ENCODE peak calls at places on chromosomes 4 and X, in eight cellular contexts. One of them, this sample, is unnamed.
A peak's percentile ranks its signal among the peaks of the same experiment; 100 is the strongest.

GRCh38 chrX:38800981-38801845 is at the start of gene MID1IP1:
- DNase-seq in upper lobe of right lung: peak; percentile 95
- DNase-seq in cardiac fibroblast: peak; percentile 93
- DNase-seq in foreskin fibroblast: peak; percentile 95
- DNase-seq in HCT116: peak; percentile 77
- DNase-seq in PC-9: no peak
- DNase-seq in heart right ventricle: peak; percentile 93
- DNase-seq in fibroblast of lung: peak; percentile 89
- DNase-seq in this sample: peak; percentile 87

GRCh38 chrX:69074726-69075125 is 90.5 kb downstream of the PJA1 start:
- DNase-seq in foreskin fibroblast: no peak
- DNase-seq in PC-9: no peak
- DNase-seq in upper lobe of right lung: no peak
- DNase-seq in cardiac fibroblast: no peak
- DNase-seq in heart right ventricle: no peak
- DNase-seq in fibroblast of lung: no peak
- DNase-seq in HCT116: no peak
- DNase-seq in this sample: no peak

GRCh38 chrX:129641941-129642340 is 12.8 kb downstream of the APLN start:
- DNase-seq in HCT116: no peak
- DNase-seq in cardiac fibroblast: peak; percentile 54
- DNase-seq in foreskin fibroblast: peak; percentile 28
- DNase-seq in fibroblast of lung: peak; percentile 53
- DNase-seq in heart right ventricle: no peak
- DNase-seq in upper lobe of right lung: no peak
- DNase-seq in PC-9: no peak
- DNase-seq in this sample: no peak

GRCh38 chrX:149511081-149511480 is 6.0 kb upstream of the IDS start:
- DNase-seq in HCT116: peak; percentile 71
- DNase-seq in fibroblast of lung: peak; percentile 68
- DNase-seq in cardiac fibroblast: peak; percentile 25
- DNase-seq in upper lobe of right lung: no peak
- DNase-seq in PC-9: peak; percentile 100
- DNase-seq in foreskin fibroblast: peak; percentile 31
- DNase-seq in heart right ventricle: no peak
- DNase-seq in this sample: no peak

GRCh38 chr4:145043306-145043705 is 54.7 kb downstream of the ANAPC10 start:
- DNase-seq in HCT116: no peak
- DNase-seq in PC-9: no peak
- DNase-seq in foreskin fibroblast: no peak
- DNase-seq in upper lobe of right lung: no peak
- DNase-seq in heart right ventricle: no peak
- DNase-seq in fibroblast of lung: peak; percentile 87
- DNase-seq in cardiac fibroblast: no peak
- DNase-seq in this sample: no peak

GRCh38 chr4:107564326-107564725 is 155.7 kb downstream of the PAPSS1 start:
- DNase-seq in foreskin fibroblast: no peak
- DNase-seq in HCT116: no peak
- DNase-seq in upper lobe of right lung: no peak
- DNase-seq in fibroblast of lung: peak; percentile 71
- DNase-seq in cardiac fibroblast: peak; percentile 22
- DNase-seq in heart right ventricle: no peak
- DNase-seq in PC-9: no peak
- DNase-seq in this sample: no peak

GRCh38 chr4:121564840-121565375 is 131.9 kb downstream of the ANXA5 start:
- DNase-seq in cardiac fibroblast: no peak
- DNase-seq in PC-9: no peak
- DNase-seq in HCT116: no peak
- DNase-seq in foreskin fibroblast: peak; percentile 37
- DNase-seq in fibroblast of lung: peak; percentile 39
- DNase-seq in upper lobe of right lung: no peak
- DNase-seq in heart right ventricle: no peak
- DNase-seq in this sample: no peak

GRCh38 chrX:105564536-105564935 is 257.8 kb upstream of the NRK start:
- DNase-seq in cardiac fibroblast: peak; percentile 79
- DNase-seq in upper lobe of right lung: no peak
- DNase-seq in PC-9: peak; percentile 56
- DNase-seq in foreskin fibroblast: peak; percentile 79
- DNase-seq in HCT116: no peak
- DNase-seq in fibroblast of lung: peak; percentile 90
- DNase-seq in heart right ventricle: peak; percentile 2
- DNase-seq in this sample: peak; percentile 74

GRCh38 chrX:68695206-68695845 is 47.9 kb downstream of the STARD8 start:
- DNase-seq in heart right ventricle: no peak
- DNase-seq in PC-9: no peak
- DNase-seq in HCT116: no peak
- DNase-seq in fibroblast of lung: no peak
- DNase-seq in upper lobe of right lung: no peak
- DNase-seq in cardiac fibroblast: no peak
- DNase-seq in foreskin fibroblast: no peak
- DNase-seq in this sample: no peak

GRCh38 chrX:39779952-39780783 is 317.6 kb downstream of the BCOR start:
- DNase-seq in HCT116: no peak
- DNase-seq in cardiac fibroblast: no peak
- DNase-seq in foreskin fibroblast: no peak
- DNase-seq in heart right ventricle: no peak
- DNase-seq in upper lobe of right lung: no peak
- DNase-seq in PC-9: no peak
- DNase-seq in fibroblast of lung: no peak
- DNase-seq in this sample: no peak

GRCh38 chrX:46913710-46914109 is 1.5 kb downstream of the JADE3 start:
- DNase-seq in heart right ventricle: no peak
- DNase-seq in PC-9: peak; percentile 48
- DNase-seq in HCT116: no peak
- DNase-seq in cardiac fibroblast: peak; percentile 25
- DNase-seq in fibroblast of lung: peak; percentile 27
- DNase-seq in upper lobe of right lung: no peak
- DNase-seq in foreskin fibroblast: peak; percentile 22
- DNase-seq in this sample: peak; percentile 1

GRCh38 chr4:159190646-159191045 is 87.8 kb downstream of the RAPGEF2 start:
- DNase-seq in HCT116: no peak
- DNase-seq in fibroblast of lung: no peak
- DNase-seq in cardiac fibroblast: no peak
- DNase-seq in upper lobe of right lung: no peak
- DNase-seq in PC-9: no peak
- DNase-seq in heart right ventricle: no peak
- DNase-seq in foreskin fibroblast: no peak
- DNase-seq in this sample: no peak

GRCh38 chrX:39688219-39688575 is 409.6 kb downstream of the BCOR start:
- DNase-seq in foreskin fibroblast: no peak
- DNase-seq in upper lobe of right lung: no peak
- DNase-seq in fibroblast of lung: no peak
- DNase-seq in PC-9: no peak
- DNase-seq in heart right ventricle: no peak
- DNase-seq in HCT116: no peak
- DNase-seq in cardiac fibroblast: no peak
- DNase-seq in this sample: no peak

GRCh38 chr4:80268081-80268823 is 1.8 kb downstream of the FGF5 start:
- DNase-seq in foreskin fibroblast: peak; percentile 79
- DNase-seq in fibroblast of lung: peak; percentile 66
- DNase-seq in upper lobe of right lung: no peak
- DNase-seq in heart right ventricle: no peak
- DNase-seq in PC-9: no peak
- DNase-seq in HCT116: no peak
- DNase-seq in cardiac fibroblast: peak; percentile 52
- DNase-seq in this sample: no peak

GRCh38 chr4:110754726-110755125 is 131.8 kb upstream of the PITX2 start:
- DNase-seq in PC-9: no peak
- DNase-seq in heart right ventricle: no peak
- DNase-seq in cardiac fibroblast: no peak
- DNase-seq in upper lobe of right lung: no peak
- DNase-seq in HCT116: no peak
- DNase-seq in fibroblast of lung: peak; percentile 21
- DNase-seq in foreskin fibroblast: no peak
- DNase-seq in this sample: no peak

GRCh38 chrX:134880866-134881265 is 109.9 kb upstream of the SMIM10 start:
- DNase-seq in PC-9: no peak
- DNase-seq in foreskin fibroblast: no peak
- DNase-seq in cardiac fibroblast: peak; percentile 14
- DNase-seq in heart right ventricle: no peak
- DNase-seq in fibroblast of lung: peak; percentile 55
- DNase-seq in HCT116: no peak
- DNase-seq in upper lobe of right lung: no peak
- DNase-seq in this sample: peak; percentile 3

GRCh38 chr4:6991249-6991648 is 51.9 kb upstream of the TADA2B start:
- DNase-seq in HCT116: no peak
- DNase-seq in PC-9: no peak
- DNase-seq in fibroblast of lung: no peak
- DNase-seq in foreskin fibroblast: no peak
- DNase-seq in cardiac fibroblast: no peak
- DNase-seq in upper lobe of right lung: no peak
- DNase-seq in heart right ventricle: no peak
- DNase-seq in this sample: no peak

GRCh38 chr4:164815711-164816110 is 61.3 kb upstream of the APELA start:
- DNase-seq in HCT116: no peak
- DNase-seq in foreskin fibroblast: no peak
- DNase-seq in PC-9: no peak
- DNase-seq in heart right ventricle: no peak
- DNase-seq in upper lobe of right lung: no peak
- DNase-seq in fibroblast of lung: no peak
- DNase-seq in cardiac fibroblast: no peak
- DNase-seq in this sample: no peak

GRCh38 chrX:41452565-41452964 is 5.4 kb downstream of the NYX start:
- DNase-seq in fibroblast of lung: peak; percentile 19
- DNase-seq in heart right ventricle: no peak
- DNase-seq in PC-9: no peak
- DNase-seq in upper lobe of right lung: no peak
- DNase-seq in foreskin fibroblast: peak; percentile 45
- DNase-seq in HCT116: no peak
- DNase-seq in cardiac fibroblast: no peak
- DNase-seq in this sample: no peak

GRCh38 chr4:102730968-102731533 is 29.7 kb downstream of the MANBA start:
- DNase-seq in HCT116: no peak
- DNase-seq in PC-9: no peak
- DNase-seq in upper lobe of right lung: no peak
- DNase-seq in cardiac fibroblast: no peak
- DNase-seq in heart right ventricle: no peak
- DNase-seq in foreskin fibroblast: no peak
- DNase-seq in fibroblast of lung: no peak
- DNase-seq in this sample: no peak
- TF ChIP-seq CTCF in HCT116: peak; percentile 61
- TF ChIP-seq CTCF in PC-9: no peak
- TF ChIP-seq CTCF in upper lobe of right lung: no peak
- TF ChIP-seq CTCF in cardiac fibroblast: peak; percentile 12
- TF ChIP-seq CTCF in heart right ventricle: no peak
- TF ChIP-seq CTCF in foreskin fibroblast: no peak
- TF ChIP-seq CTCF in fibroblast of lung: no peak
- TF ChIP-seq CTCF in this sample: peak; percentile 41

DNA sequence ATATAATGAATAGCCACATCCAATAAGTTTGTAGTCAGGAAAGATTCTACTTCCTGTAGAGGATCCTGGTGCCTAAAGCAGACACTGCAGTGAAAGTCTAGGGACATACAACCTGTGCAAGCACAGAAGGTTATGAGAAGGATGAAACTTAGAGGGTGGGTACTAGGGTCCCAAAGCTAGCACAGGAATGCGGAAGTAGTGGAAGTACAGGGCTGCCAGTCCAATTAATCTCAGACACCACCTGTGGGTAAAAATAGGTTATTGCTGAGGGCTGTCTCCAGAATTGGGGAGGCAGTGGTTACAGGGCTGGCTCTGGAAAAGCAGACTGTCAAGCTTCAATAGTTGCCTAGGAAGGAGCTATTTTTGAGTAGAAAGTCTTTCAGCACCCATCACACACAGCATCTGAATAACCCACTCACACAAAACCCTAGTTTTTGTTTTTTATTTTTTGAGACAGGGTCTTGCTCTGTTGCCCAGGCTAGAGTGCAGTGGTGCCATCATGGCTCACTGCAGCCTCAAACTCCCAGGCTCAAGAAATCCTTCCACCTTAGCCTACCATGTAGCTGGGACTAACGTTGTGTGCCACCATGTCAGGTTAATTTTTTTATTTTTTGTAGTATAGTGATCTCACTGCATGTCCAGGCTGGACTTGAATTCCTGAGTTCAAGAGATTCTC is 50.8 kb upstream of the ELF2 start:
- DNase-seq in PC-9: no peak
- DNase-seq in heart right ventricle: no peak
- DNase-seq in cardiac fibroblast: peak; percentile 19
- DNase-seq in foreskin fibroblast: no peak
- DNase-seq in upper lobe of right lung: no peak
- DNase-seq in fibroblast of lung: no peak
- DNase-seq in HCT116: peak; percentile 12
- DNase-seq in this sample: no peak
- TF ChIP-seq CTCF in PC-9: no peak
- TF ChIP-seq CTCF in heart right ventricle: no peak
- TF ChIP-seq CTCF in cardiac fibroblast: peak; percentile 29
- TF ChIP-seq CTCF in foreskin fibroblast: peak; percentile 4
- TF ChIP-seq CTCF in upper lobe of right lung: no peak
- TF ChIP-seq CTCF in fibroblast of lung: no peak
- TF ChIP-seq CTCF in HCT116: peak; percentile 32
- TF ChIP-seq CTCF in this sample: peak; percentile 44

DNA sequence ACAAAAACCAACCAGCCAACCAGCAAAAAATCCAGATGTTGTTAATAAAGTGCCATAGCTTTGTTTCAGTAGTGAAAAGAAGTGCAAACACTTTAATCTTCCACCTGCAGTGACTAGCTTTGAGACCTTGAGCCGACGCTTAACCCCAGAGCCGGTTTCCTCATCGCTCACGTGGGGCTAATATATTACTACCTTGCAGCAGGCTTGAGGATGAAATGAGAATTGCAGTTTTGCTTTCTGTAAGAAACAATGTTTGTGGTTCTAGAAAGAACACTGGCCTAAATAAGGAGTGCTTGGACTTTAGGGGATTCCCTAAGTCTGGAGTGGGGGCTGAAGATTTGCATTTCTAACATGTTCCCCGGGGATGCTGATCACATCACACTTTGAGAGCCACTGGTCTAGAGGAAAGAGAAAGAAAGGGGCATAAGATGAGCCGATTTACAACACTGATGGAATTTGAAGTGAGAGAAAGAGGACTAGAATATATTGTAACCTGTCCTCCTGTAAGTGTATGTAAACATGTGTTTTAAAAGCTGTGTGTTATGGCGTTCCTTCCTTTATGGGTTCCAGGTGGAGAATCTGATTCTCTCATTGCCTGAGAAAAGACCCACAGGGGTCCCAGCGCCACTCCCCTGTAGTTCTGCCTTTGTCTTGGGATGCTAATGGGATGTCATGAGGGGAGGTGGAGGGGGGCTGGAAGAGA is 1.4 kb downstream of the FGF2 start:
- DNase-seq in cardiac fibroblast: peak; percentile 82
- DNase-seq in upper lobe of right lung: no peak
- DNase-seq in PC-9: no peak
- DNase-seq in fibroblast of lung: peak; percentile 73
- DNase-seq in heart right ventricle: no peak
- DNase-seq in foreskin fibroblast: peak; percentile 83
- DNase-seq in HCT116: no peak
- DNase-seq in this sample: no peak
- TF ChIP-seq CTCF in cardiac fibroblast: peak; percentile 20
- TF ChIP-seq CTCF in upper lobe of right lung: peak; percentile 19
- TF ChIP-seq CTCF in PC-9: no peak
- TF ChIP-seq CTCF in fibroblast of lung: peak; percentile 17
- TF ChIP-seq CTCF in heart right ventricle: no peak
- TF ChIP-seq CTCF in foreskin fibroblast: peak; percentile 7
- TF ChIP-seq CTCF in HCT116: peak; percentile 20
- TF ChIP-seq CTCF in this sample: no peak

DNA sequence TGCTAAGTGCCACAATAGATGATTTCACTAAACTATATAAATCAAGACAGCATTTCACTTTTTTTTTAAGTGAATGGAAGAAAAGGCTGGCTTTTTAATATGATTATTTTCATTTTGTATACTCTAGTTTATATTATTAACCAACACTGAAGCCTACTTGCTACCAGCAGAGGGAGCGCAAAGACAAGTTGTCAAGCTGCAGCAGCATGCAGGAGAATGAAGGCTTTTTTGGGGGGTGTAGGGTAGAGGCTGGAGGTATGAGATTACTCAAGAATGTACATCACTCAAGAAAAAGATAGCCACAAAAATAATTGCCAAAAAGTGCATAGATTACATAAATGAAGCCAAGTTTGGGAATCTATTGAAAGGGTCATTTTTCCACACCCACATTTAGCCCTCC is 519.5 kb downstream of the FGF13 start:
- DNase-seq in PC-9: no peak
- DNase-seq in heart right ventricle: peak; percentile 4
- DNase-seq in fibroblast of lung: peak; percentile 22
- DNase-seq in cardiac fibroblast: peak; percentile 2
- DNase-seq in HCT116: no peak
- DNase-seq in upper lobe of right lung: no peak
- DNase-seq in foreskin fibroblast: peak; percentile 3
- DNase-seq in this sample: no peak
- TF ChIP-seq CTCF in PC-9: peak; percentile 72
- TF ChIP-seq CTCF in heart right ventricle: peak; percentile 28
- TF ChIP-seq CTCF in fibroblast of lung: peak; percentile 25
- TF ChIP-seq CTCF in cardiac fibroblast: peak; percentile 14
- TF ChIP-seq CTCF in HCT116: no peak
- TF ChIP-seq CTCF in upper lobe of right lung: peak; percentile 25
- TF ChIP-seq CTCF in foreskin fibroblast: no peak
- TF ChIP-seq CTCF in this sample: peak; percentile 37